ENCODE peak calls at places on chromosomes 4 and X, in eight cellular contexts. M is IMR-90, P is sigmoid colon, A is heart left ventricle, O is K562, X is A549, B is endothelial cell of umbilical vein, C is uterus. K is an unnamed sample.

GRCh38 chr4:181525641-181526040 is 717.6 kb upstream of the TENM3 start:
- DNase-seq in A (no peak), B (no peak), C (no peak), M (no peak), O (no peak), X (no peak), P (no peak), K (no peak)

GRCh38 chr4:133355636-133356035 is 206.5 kb downstream of the PCDH10 start:
- DNase-seq in C (no peak), P (no peak), A (no peak), O (no peak), X (no peak), M (no peak), B (no peak), K (no peak)

GRCh38 chr4:4862665-4863482 is 3.4 kb downstream of the MSX1 start:
- DNase-seq in A (peak), B (no peak), M (no peak), P (no peak), X (no peak), O (no peak), C (no peak), K (no peak)

GRCh38 chrX:14528629-14529287 is 578 bp upstream of the GLRA2 start:
- DNase-seq in P (peak), X (peak), M (peak), O (peak), B (no peak), A (peak), C (peak), K (peak)

GRCh38 chr4:16140520-16141249 is 56.9 kb upstream of the PROM1 start:
- DNase-seq in C (no peak), M (peak), O (no peak), A (no peak), P (no peak), B (peak), X (no peak), K (no peak)

GRCh38 chr4:130067419-130067818 is 971.5 kb downstream of the C4orf33 start:
- DNase-seq in A (no peak), X (no peak), C (no peak), B (no peak), M (no peak), O (no peak), P (no peak), K (no peak)

GRCh38 chr4:23894021-23894420 is 4.2 kb upstream of the PPARGC1A start:
- DNase-seq in O (no peak), M (no peak), A (no peak), C (no peak), X (no peak), B (no peak), P (no peak), K (no peak)

GRCh38 chr4:36198861-36199260 is 45.5 kb downstream of the ARAP2 start:
- DNase-seq in P (peak), O (no peak), M (no peak), X (no peak), A (no peak), B (no peak), C (no peak), K (no peak)

GRCh38 chr4:88447339-88447738 is 9.6 kb upstream of the HERC5 start:
- DNase-seq in B (no peak), O (no peak), A (no peak), X (no peak), M (no peak), P (no peak), C (no peak), K (no peak)

GRCh38 chr4:152983221-152983620 is 47.1 kb downstream of the FHDC1 start:
- DNase-seq in C (no peak), O (peak), M (no peak), P (no peak), A (no peak), X (no peak), B (no peak), K (peak)

GRCh38 chr4:13546855-13547562 is 2.7 kb upstream of the NKX3-2 start:
- DNase-seq in C (no peak), O (no peak), P (peak), A (no peak), B (no peak), X (no peak), M (no peak), K (no peak)

GRCh38 chr4:8582016-8582415 is 1.8 kb downstream of the GPR78 start:
- DNase-seq in M (no peak), A (no peak), O (no peak), B (no peak), X (no peak), C (no peak), P (peak), K (no peak)

GRCh38 chr4:105637409-105638258 is 70.9 kb downstream of the INTS12 start:
- DNase-seq in C (peak), M (peak), X (no peak), A (peak), B (peak), P (peak), O (no peak), K (peak)

GRCh38 chr4:76341063-76341462 is 34.5 kb downstream of the STBD1 start:
- DNase-seq in O (peak), M (peak), X (no peak), A (no peak), P (no peak), C (no peak), B (no peak), K (no peak)

GRCh38 chr4:153341575-153342090 is 2.9 kb upstream of the MND1 start:
- DNase-seq in X (no peak), C (no peak), P (no peak), B (peak), O (peak), M (peak), A (no peak), K (no peak)

GRCh38 chrX:48493890-48494364 is 14.9 kb upstream of the PORCN start:
- DNase-seq in A (no peak), X (no peak), M (peak), P (no peak), O (peak), C (no peak), B (peak), K (no peak)

GRCh38 chr4:185683222-185683621 is 128.8 kb downstream of the SORBS2 start:
- DNase-seq in B (no peak), C (no peak), A (no peak), M (no peak), X (no peak), P (no peak), O (no peak), K (no peak)

GRCh38 chr4:33959519-33959918 is 2284.8 kb downstream of the ARAP2 start:
- DNase-seq in O (no peak), P (no peak), M (no peak), X (no peak), A (no peak), B (no peak), C (no peak), K (no peak)

GRCh38 chr4:88216395-88216794 is 58.0 kb upstream of the ABCG2 start:
- DNase-seq in M (no peak), P (no peak), C (no peak), A (no peak), B (no peak), X (no peak), O (no peak), K (no peak)

GRCh38 chrX:115030635-115031034 is 13.2 kb upstream of the IL13RA2 start:
- DNase-seq in P (no peak), X (no peak), C (no peak), O (no peak), M (no peak), A (no peak), B (no peak), K (no peak)

GRCh38 chr4:102441978-102442890 is 58.9 kb upstream of the NFKB1 start:
- DNase-seq in C (no peak), M (no peak), A (no peak), O (no peak), P (no peak), X (no peak), B (no peak), K (no peak)

GRCh38 chr4:71216316-71216959 is 122.4 kb upstream of the SLC4A4 start:
- DNase-seq in P (no peak), X (no peak), C (no peak), O (no peak), B (no peak), A (no peak), M (no peak), K (no peak)

GRCh38 chrX:12988797-12989196 is 13.9 kb downstream of the TMSB4X start:
- DNase-seq in P (no peak), M (peak), X (peak), B (peak), A (no peak), O (peak), C (no peak), K (no peak)

GRCh38 chr4:176601156-176601555 is 191.6 kb downstream of the VEGFC start:
- DNase-seq in A (no peak), B (no peak), P (no peak), C (no peak), M (no peak), O (no peak), X (no peak), K (no peak)

GRCh38 chr4:133186845-133187244 is 37.8 kb downstream of the PCDH10 start:
- DNase-seq in P (no peak), B (no peak), C (no peak), O (no peak), X (no peak), M (peak), A (no peak), K (no peak)

GRCh38 chr4:1469596-1470392 is 63.6 kb upstream of the NKX1-1 start:
- DNase-seq in O (no peak), B (no peak), A (no peak), C (peak), P (no peak), X (no peak), M (no peak), K (peak)

GRCh38 chrX:52262195-52262546 is 77.5 kb downstream of the MAGED4 start:
- DNase-seq in M (no peak), C (no peak), O (no peak), X (no peak), A (no peak), P (no peak), B (no peak), K (no peak)

GRCh38 chrX:31058284-31058683 is 13.6 kb downstream of the FTHL17 start:
- DNase-seq in C (no peak), O (no peak), X (no peak), P (no peak), A (no peak), M (no peak), B (no peak), K (no peak)

GRCh38 chr4:34824515-34824914 is 1419.8 kb downstream of the ARAP2 start:
- DNase-seq in A (no peak), C (no peak), B (no peak), O (no peak), P (no peak), X (no peak), M (no peak), K (no peak)

GRCh38 chr4:917466-917865 is 14.7 kb downstream of the GAK start:
- DNase-seq in O (no peak), X (no peak), A (no peak), B (no peak), P (no peak), M (no peak), C (no peak), K (peak)

GRCh38 chrX:13263560-13264251 is 56.1 kb downstream of the ATXN3L start:
- DNase-seq in A (no peak), X (no peak), P (no peak), B (no peak), O (no peak), M (no peak), C (no peak), K (no peak)

GRCh38 chr4:624705-625590 is at the start of gene PDE6B:
- DNase-seq in C (no peak), O (no peak), X (no peak), A (no peak), M (no peak), P (no peak), B (no peak), K (no peak)

GRCh38 chrX:1397001-1397400 is 5.1 kb upstream of the SLC25A6 start:
- DNase-seq in P (peak), M (no peak), B (no peak), C (no peak), A (peak), X (no peak), O (no peak), K (no peak)

GRCh38 chrX:150084474-150085229 is 146.4 kb upstream of the EOLA2 start:
- DNase-seq in X (no peak), C (no peak), B (peak), P (no peak), A (no peak), M (peak), O (no peak), K (no peak)

GRCh38 chr4:26388671-26389070 is 67.9 kb downstream of the RBPJ start:
- DNase-seq in A (no peak), M (peak), P (no peak), B (no peak), C (no peak), O (no peak), X (no peak), K (no peak)

GRCh38 chrX:45011131-45011530 is 138.1 kb downstream of the KDM6A start:
- DNase-seq in M (peak), X (peak), A (no peak), O (no peak), C (no peak), B (no peak), P (no peak), K (no peak)

GRCh38 chr4:107183155-107183774 is 147.2 kb upstream of the DKK2 start:
- DNase-seq in P (no peak), A (no peak), O (peak), M (peak), X (peak), C (no peak), B (peak), K (no peak)

GRCh38 chr4:172147702-172148101 is 334.5 kb downstream of the GALNTL6 start:
- DNase-seq in O (no peak), X (no peak), M (no peak), B (no peak), C (no peak), P (no peak), A (no peak), K (no peak)

GRCh38 chr4:26076000-26076587 is 162.1 kb downstream of the SMIM20 start:
- DNase-seq in M (peak), C (no peak), X (no peak), P (no peak), O (no peak), B (no peak), A (no peak), K (no peak)

GRCh38 chr4:147731611-147732515 is at the start of gene ARHGAP10:
- DNase-seq in C (peak), P (peak), A (peak), M (peak), O (peak), X (peak), B (peak), K (peak)
- TF ChIP-seq POLR2A in C (peak), P (no peak), A (peak), M (peak), O (no peak), X (peak), B (peak), K (no peak)

DNA sequence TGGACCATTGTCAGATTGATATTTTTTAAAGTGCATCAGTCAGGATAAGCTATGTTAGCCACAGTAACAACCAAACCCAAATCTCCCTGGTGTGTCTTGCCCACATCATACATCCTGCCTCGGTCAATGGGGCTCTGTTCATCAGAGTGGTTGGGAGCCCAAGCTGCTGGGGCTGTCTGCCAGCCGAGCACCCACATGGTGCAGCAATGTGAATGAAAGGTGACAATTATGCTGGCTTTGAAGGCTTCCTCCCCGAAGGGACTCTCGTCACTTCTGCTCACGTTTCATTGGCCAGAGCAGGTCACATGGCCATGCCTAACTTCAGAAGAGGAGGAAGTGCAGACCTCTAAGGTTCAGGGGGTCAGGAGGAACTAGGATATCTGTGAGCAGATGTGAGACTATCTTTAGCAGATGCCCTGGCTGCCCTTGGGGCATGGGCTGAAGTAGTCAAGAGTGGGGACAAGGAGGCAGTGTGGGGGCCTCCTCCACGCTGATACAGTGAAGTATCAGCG is 1.3 kb upstream of the JAKMIP1 start:
- DNase-seq in A (no peak), C (no peak), P (peak), X (no peak), M (no peak), O (peak), B (no peak), K (peak)
- H3K4me3 ChIP-seq in A (no peak), C (no peak), P (no peak), X (no peak), M (no peak), O (no peak), B (no peak), K (no peak)

GRCh38 chrX:153959649-153960048 is 12.0 kb downstream of the HCFC1 start:
- DNase-seq in X (no peak), C (no peak), O (no peak), M (no peak), B (no peak), A (no peak), P (peak), K (no peak)

GRCh38 chrX:153960786-153961185 is 10.8 kb downstream of the HCFC1 start:
- DNase-seq in B (no peak), C (no peak), M (no peak), O (no peak), P (no peak), A (no peak), X (no peak), K (no peak)

GRCh38 chrX:153960077-153960476 is 11.5 kb downstream of the HCFC1 start:
- DNase-seq in P (no peak), O (no peak), A (no peak), X (no peak), C (no peak), M (no peak), B (no peak), K (no peak)

GRCh38 chrX:153957224-153957623 is 12.8 kb upstream of the RENBP start:
- DNase-seq in M (no peak), X (no peak), O (no peak), C (no peak), B (no peak), P (no peak), A (no peak), K (no peak)

DNA sequence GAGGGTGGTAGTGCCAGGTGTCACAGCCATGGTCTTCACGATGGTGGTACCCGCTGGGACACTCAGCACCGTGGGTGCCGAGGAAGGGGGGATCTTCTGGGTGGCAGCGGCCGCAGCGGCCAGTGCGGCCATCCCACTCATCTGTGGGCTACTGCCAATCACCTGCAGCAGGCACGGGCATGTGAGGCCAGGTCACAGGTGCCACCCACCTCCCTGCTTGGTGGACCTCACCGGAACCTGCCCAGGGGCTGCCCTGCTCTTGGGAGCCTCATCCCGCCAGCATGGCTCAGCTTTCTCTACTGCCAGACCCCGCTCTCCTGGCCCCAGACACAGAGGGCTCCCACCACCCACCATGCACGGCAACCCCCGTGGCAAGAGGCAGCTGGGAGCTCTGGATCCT is 13.0 kb downstream of the HCFC1 start:
- DNase-seq in P (peak), O (no peak), A (no peak), X (no peak), C (no peak), B (no peak), M (no peak), K (no peak)
- TF ChIP-seq POLR2A in P (no peak), O (no peak), A (no peak), X (no peak), C (no peak), B (no peak), M (no peak), K (no peak)

DNA sequence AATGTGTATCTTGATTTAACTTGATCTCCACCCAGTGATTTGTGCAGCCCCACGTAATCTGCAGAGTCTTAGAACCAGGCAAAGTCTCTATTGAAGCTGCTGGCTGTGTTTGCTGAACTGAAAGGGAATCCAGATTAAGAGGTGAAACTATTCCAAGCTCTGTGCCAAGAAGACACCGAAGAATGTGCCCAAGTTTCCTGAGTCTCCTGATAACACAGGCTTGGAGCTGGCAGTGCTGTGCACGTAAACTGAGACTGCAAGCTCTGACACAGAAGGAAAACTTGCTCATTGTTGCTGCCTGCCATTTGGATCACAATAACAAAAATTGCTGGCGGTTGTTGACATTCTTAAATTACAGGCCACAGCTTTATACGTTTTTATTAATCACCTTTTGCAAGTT is 60.2 kb upstream of the VCX3B start:
- DNase-seq in X (no peak), M (no peak), O (no peak), P (no peak), B (peak), A (no peak), C (no peak), K (no peak)
- H3K4me3 ChIP-seq in X (no peak), M (no peak), O (no peak), P (no peak), B (no peak), A (no peak), C (no peak), K (no peak)

GRCh38 chrX:139932077-139932900 is 564 bp downstream of the ATP11C start:
- DNase-seq in O (peak), A (peak), M (peak), C (peak), X (peak), B (peak), P (peak), K (peak)
- TF ChIP-seq POLR2A in O (peak), A (no peak), M (no peak), C (peak), X (no peak), B (no peak), P (no peak), K (no peak)

DNA sequence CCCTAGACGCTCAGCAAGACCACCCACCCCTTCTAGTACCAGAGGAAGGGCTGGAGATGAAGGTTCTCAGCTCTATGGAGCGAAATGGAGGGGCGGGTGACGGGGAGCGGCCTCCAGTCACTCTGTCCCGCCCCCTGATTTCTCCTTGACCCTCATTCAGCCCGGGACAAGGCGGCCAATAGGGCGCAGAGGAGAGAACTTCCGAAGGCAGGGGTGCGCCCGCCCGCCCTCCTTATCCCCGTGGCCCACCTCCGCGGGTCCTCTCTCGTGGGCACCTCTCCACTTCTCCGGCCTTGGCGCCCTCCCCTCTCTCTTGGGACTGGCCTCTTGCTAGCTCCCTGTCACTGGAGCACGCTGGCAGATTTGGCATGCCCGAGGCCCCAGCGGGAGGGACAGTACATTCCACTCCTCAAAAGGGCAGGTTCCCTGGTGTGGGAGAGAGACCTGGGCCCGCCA is 1.1 kb upstream of the SEPTIN6 start:
- DNase-seq in P (no peak), A (peak), O (no peak), C (no peak), X (no peak), B (no peak), M (no peak), K (peak)
- H3K4me3 ChIP-seq in P (peak), A (no peak), O (no peak), C (no peak), X (no peak), B (no peak), M (no peak), K (no peak)

GRCh38 chrX:10157032-10157341 is 212 bp downstream of the CLCN4 start:
- DNase-seq in B (no peak), X (no peak), C (no peak), P (no peak), M (no peak), A (no peak), O (no peak), K (no peak)
- TF ChIP-seq POLR2A in B (no peak), X (no peak), C (no peak), P (no peak), M (no peak), A (no peak), O (no peak), K (no peak)